ENCODE peak calls at places on chromosome 12, in five cellular contexts. One of them, this sample, is unnamed.

GRCh38 chr12:68850390-68850789 is 42.4 kb downstream of the MDM2 start:
- DNase-seq in cardiac muscle cell: no peak
- DNase-seq in fibroblast of lung: no peak
- DNase-seq in CD8-positive, alpha-beta T cell: no peak
- DNase-seq in H9: no peak
- DNase-seq in this sample: no peak

GRCh38 chr12:55743131-55743921 is 404 bp downstream of the GDF11 start:
- DNase-seq in cardiac muscle cell: peak; percentile 76
- DNase-seq in fibroblast of lung: peak; percentile 70
- DNase-seq in CD8-positive, alpha-beta T cell: peak; percentile 68
- DNase-seq in H9: peak; percentile 81
- DNase-seq in this sample: peak; percentile 44

GRCh38 chr12:93127582-93128331 is 198.7 kb upstream of the EEA1 start:
- DNase-seq in cardiac muscle cell: peak; percentile 98
- DNase-seq in fibroblast of lung: peak; percentile 71
- DNase-seq in CD8-positive, alpha-beta T cell: no peak
- DNase-seq in H9: peak; percentile 55
- DNase-seq in this sample: no peak

GRCh38 chr12:58804749-58805148 is 115.6 kb downstream of the LRIG3 start:
- DNase-seq in cardiac muscle cell: no peak
- DNase-seq in fibroblast of lung: no peak
- DNase-seq in CD8-positive, alpha-beta T cell: no peak
- DNase-seq in H9: no peak
- DNase-seq in this sample: no peak

GRCh38 chr12:21881950-21882349 is 59.3 kb downstream of the ABCC9 start:
- DNase-seq in cardiac muscle cell: peak; percentile 1
- DNase-seq in fibroblast of lung: no peak
- DNase-seq in CD8-positive, alpha-beta T cell: no peak
- DNase-seq in H9: peak; percentile 26
- DNase-seq in this sample: no peak

GRCh38 chr12:112747501-112747900 is 44.0 kb upstream of the RPH3A start:
- DNase-seq in cardiac muscle cell: no peak
- DNase-seq in fibroblast of lung: no peak
- DNase-seq in CD8-positive, alpha-beta T cell: no peak
- DNase-seq in H9: no peak
- DNase-seq in this sample: no peak

GRCh38 chr12:15163577-15163976 is 57.6 kb downstream of the RERG start:
- DNase-seq in cardiac muscle cell: peak; percentile 36
- DNase-seq in fibroblast of lung: peak; percentile 9
- DNase-seq in CD8-positive, alpha-beta T cell: no peak
- DNase-seq in H9: no peak
- DNase-seq in this sample: no peak

GRCh38 chr12:88854260-88854659 is 274.0 kb upstream of the KITLG start:
- DNase-seq in cardiac muscle cell: peak; percentile 53
- DNase-seq in fibroblast of lung: peak; percentile 92
- DNase-seq in CD8-positive, alpha-beta T cell: no peak
- DNase-seq in H9: no peak
- DNase-seq in this sample: no peak

GRCh38 chr12:69173358-69173757 is 66.0 kb upstream of the CPSF6 start:
- DNase-seq in cardiac muscle cell: no peak
- DNase-seq in fibroblast of lung: no peak
- DNase-seq in CD8-positive, alpha-beta T cell: no peak
- DNase-seq in H9: no peak
- DNase-seq in this sample: no peak

GRCh38 chr12:28771961-28772360 is 377.1 kb upstream of the FAR2 start:
- DNase-seq in cardiac muscle cell: no peak
- DNase-seq in fibroblast of lung: no peak
- DNase-seq in CD8-positive, alpha-beta T cell: no peak
- DNase-seq in H9: no peak
- DNase-seq in this sample: no peak

GRCh38 chr12:40226652-40227051 is 1.9 kb downstream of the LRRK2 start:
- DNase-seq in cardiac muscle cell: peak; percentile 82
- DNase-seq in fibroblast of lung: peak; percentile 90
- DNase-seq in CD8-positive, alpha-beta T cell: no peak
- DNase-seq in H9: no peak
- DNase-seq in this sample: no peak

GRCh38 chr12:8605057-8605456 is 7.6 kb downstream of the AICDA start:
- DNase-seq in cardiac muscle cell: no peak
- DNase-seq in fibroblast of lung: no peak
- DNase-seq in CD8-positive, alpha-beta T cell: no peak
- DNase-seq in H9: peak; percentile 30
- DNase-seq in this sample: no peak

GRCh38 chr12:75853621-75854020 is 178.0 kb downstream of the PHLDA1 start:
- DNase-seq in cardiac muscle cell: no peak
- DNase-seq in fibroblast of lung: no peak
- DNase-seq in CD8-positive, alpha-beta T cell: no peak
- DNase-seq in H9: no peak
- DNase-seq in this sample: no peak

GRCh38 chr12:57630891-57631433 is 2.0 kb downstream of the B4GALNT1 start:
- DNase-seq in cardiac muscle cell: no peak
- DNase-seq in fibroblast of lung: no peak
- DNase-seq in CD8-positive, alpha-beta T cell: no peak
- DNase-seq in H9: peak; percentile 34
- DNase-seq in this sample: no peak

GRCh38 chr12:109475993-109476806 is 900 bp downstream of the KCTD10 start:
- DNase-seq in cardiac muscle cell: no peak
- DNase-seq in fibroblast of lung: peak; percentile 26
- DNase-seq in CD8-positive, alpha-beta T cell: no peak
- DNase-seq in H9: no peak
- DNase-seq in this sample: no peak

GRCh38 chr12:71455028-71455737 is 15.6 kb downstream of the LGR5 start:
- DNase-seq in cardiac muscle cell: no peak
- DNase-seq in fibroblast of lung: no peak
- DNase-seq in CD8-positive, alpha-beta T cell: no peak
- DNase-seq in H9: no peak
- DNase-seq in this sample: no peak

GRCh38 chr12:56160160-56160763 is 2.1 kb downstream of the MYL6 start:
- DNase-seq in cardiac muscle cell: peak; percentile 55
- DNase-seq in fibroblast of lung: peak; percentile 37
- DNase-seq in CD8-positive, alpha-beta T cell: peak; percentile 76
- DNase-seq in H9: no peak
- DNase-seq in this sample: peak; percentile 69

GRCh38 chr12:5139751-5140150 is 96.1 kb downstream of the KCNA5 start:
- DNase-seq in cardiac muscle cell: no peak
- DNase-seq in fibroblast of lung: no peak
- DNase-seq in CD8-positive, alpha-beta T cell: no peak
- DNase-seq in H9: no peak
- DNase-seq in this sample: no peak

GRCh38 chr12:122669397-122670070 is 33.6 kb downstream of the HCAR2 start:
- DNase-seq in cardiac muscle cell: peak; percentile 70
- DNase-seq in fibroblast of lung: peak; percentile 84
- DNase-seq in CD8-positive, alpha-beta T cell: no peak
- DNase-seq in H9: no peak
- DNase-seq in this sample: no peak

GRCh38 chr12:110102255-110102654 is 21.9 kb upstream of the IFT81 start:
- DNase-seq in cardiac muscle cell: peak; percentile 52
- DNase-seq in fibroblast of lung: peak; percentile 70
- DNase-seq in CD8-positive, alpha-beta T cell: peak; percentile 29
- DNase-seq in H9: peak; percentile 98
- DNase-seq in this sample: no peak

GRCh38 chr12:115468087-115468510 is 784.1 kb upstream of the TBX3 start:
- DNase-seq in cardiac muscle cell: peak; percentile 17
- DNase-seq in fibroblast of lung: peak; percentile 33
- DNase-seq in CD8-positive, alpha-beta T cell: no peak
- DNase-seq in H9: peak; percentile 77
- DNase-seq in this sample: no peak

GRCh38 chr12:69732088-69732487 is 6.6 kb upstream of the RAB3IP start:
- DNase-seq in cardiac muscle cell: no peak
- DNase-seq in fibroblast of lung: peak; percentile 68
- DNase-seq in CD8-positive, alpha-beta T cell: no peak
- DNase-seq in H9: no peak
- DNase-seq in this sample: no peak

GRCh38 chr12:87157791-87158190 is 871.4 kb downstream of the C12orf50 start:
- DNase-seq in cardiac muscle cell: peak; percentile 97
- DNase-seq in fibroblast of lung: peak; percentile 98
- DNase-seq in CD8-positive, alpha-beta T cell: no peak
- DNase-seq in H9: no peak
- DNase-seq in this sample: no peak

GRCh38 chr12:62466018-62466595 is 519 bp upstream of the MON2 start:
- DNase-seq in cardiac muscle cell: peak; percentile 51
- DNase-seq in fibroblast of lung: peak; percentile 44
- DNase-seq in CD8-positive, alpha-beta T cell: peak; percentile 29
- DNase-seq in H9: peak; percentile 57
- DNase-seq in this sample: no peak

GRCh38 chr12:7113389-7113871 is 4.4 kb upstream of the C1RL start:
- DNase-seq in cardiac muscle cell: peak; percentile 69
- DNase-seq in fibroblast of lung: no peak
- DNase-seq in CD8-positive, alpha-beta T cell: peak; percentile 42
- DNase-seq in H9: no peak
- DNase-seq in this sample: peak; percentile 16

GRCh38 chr12:58009355-58009754 is 68.0 kb downstream of the ATP23 start:
- DNase-seq in cardiac muscle cell: no peak
- DNase-seq in fibroblast of lung: peak; percentile 13
- DNase-seq in CD8-positive, alpha-beta T cell: no peak
- DNase-seq in H9: no peak
- DNase-seq in this sample: no peak

GRCh38 chr12:25997401-25997973 is 39.0 kb downstream of the RASSF8 start:
- DNase-seq in cardiac muscle cell: peak; percentile 93
- DNase-seq in fibroblast of lung: peak; percentile 96
- DNase-seq in CD8-positive, alpha-beta T cell: no peak
- DNase-seq in H9: no peak
- DNase-seq in this sample: no peak

GRCh38 chr12:128811806-128812205 is 12.0 kb downstream of the SLC15A4 start:
- DNase-seq in cardiac muscle cell: no peak
- DNase-seq in fibroblast of lung: no peak
- DNase-seq in CD8-positive, alpha-beta T cell: no peak
- DNase-seq in H9: no peak
- DNase-seq in this sample: no peak

GRCh38 chr12:6843118-6843902 is 2.6 kb downstream of the GNB3 start:
- DNase-seq in cardiac muscle cell: no peak
- DNase-seq in fibroblast of lung: no peak
- DNase-seq in CD8-positive, alpha-beta T cell: no peak
- DNase-seq in H9: peak; percentile 83
- DNase-seq in this sample: no peak

GRCh38 chr12:17489452-17489851 is 600.5 kb downstream of the RERGL start:
- DNase-seq in cardiac muscle cell: no peak
- DNase-seq in fibroblast of lung: no peak
- DNase-seq in CD8-positive, alpha-beta T cell: no peak
- DNase-seq in H9: peak; percentile 50
- DNase-seq in this sample: no peak

DNA sequence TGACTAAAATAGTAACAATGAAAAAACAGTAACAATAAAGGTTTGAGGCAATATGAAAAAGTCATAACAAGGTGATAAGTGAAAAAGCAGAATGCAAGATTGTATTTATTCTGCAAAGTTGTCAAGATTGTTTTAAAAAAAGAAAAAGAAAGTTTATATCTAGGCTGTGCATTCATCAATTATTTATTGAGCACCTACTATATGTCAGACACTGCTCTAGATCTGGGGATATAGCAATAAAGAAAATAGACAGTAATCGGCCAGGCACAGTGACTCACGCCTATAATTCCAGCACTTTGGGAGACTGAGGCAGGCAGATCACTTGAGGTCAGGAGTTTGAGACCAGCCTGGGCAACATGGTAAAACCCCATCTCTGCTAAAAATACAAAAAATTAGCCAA is 3.8 kb downstream of the PLA2G1B start:
- DNase-seq in cardiac muscle cell: no peak
- DNase-seq in fibroblast of lung: no peak
- DNase-seq in CD8-positive, alpha-beta T cell: no peak
- DNase-seq in H9: no peak
- DNase-seq in this sample: no peak
- H3K27ac ChIP-seq in cardiac muscle cell: no peak overlapping the region
- H3K27ac ChIP-seq in fibroblast of lung: no peak overlapping the region
- H3K27ac ChIP-seq in CD8-positive, alpha-beta T cell: no peak overlapping the region
- H3K27ac ChIP-seq in H9: no peak overlapping the region
- H3K27ac ChIP-seq in this sample: no peak overlapping the region

GRCh38 chr12:78120866-78121590 is 290.3 kb downstream of the NAV3 start:
- DNase-seq in cardiac muscle cell: peak; percentile 72
- DNase-seq in fibroblast of lung: peak; percentile 26
- DNase-seq in CD8-positive, alpha-beta T cell: no peak
- DNase-seq in H9: no peak
- DNase-seq in this sample: no peak
- TF ChIP-seq CTCF in cardiac muscle cell: peak; percentile 40
- TF ChIP-seq CTCF in fibroblast of lung: peak; percentile 37
- TF ChIP-seq CTCF in CD8-positive, alpha-beta T cell: no peak
- TF ChIP-seq CTCF in H9: peak; percentile 44
- TF ChIP-seq CTCF in this sample: no peak

DNA sequence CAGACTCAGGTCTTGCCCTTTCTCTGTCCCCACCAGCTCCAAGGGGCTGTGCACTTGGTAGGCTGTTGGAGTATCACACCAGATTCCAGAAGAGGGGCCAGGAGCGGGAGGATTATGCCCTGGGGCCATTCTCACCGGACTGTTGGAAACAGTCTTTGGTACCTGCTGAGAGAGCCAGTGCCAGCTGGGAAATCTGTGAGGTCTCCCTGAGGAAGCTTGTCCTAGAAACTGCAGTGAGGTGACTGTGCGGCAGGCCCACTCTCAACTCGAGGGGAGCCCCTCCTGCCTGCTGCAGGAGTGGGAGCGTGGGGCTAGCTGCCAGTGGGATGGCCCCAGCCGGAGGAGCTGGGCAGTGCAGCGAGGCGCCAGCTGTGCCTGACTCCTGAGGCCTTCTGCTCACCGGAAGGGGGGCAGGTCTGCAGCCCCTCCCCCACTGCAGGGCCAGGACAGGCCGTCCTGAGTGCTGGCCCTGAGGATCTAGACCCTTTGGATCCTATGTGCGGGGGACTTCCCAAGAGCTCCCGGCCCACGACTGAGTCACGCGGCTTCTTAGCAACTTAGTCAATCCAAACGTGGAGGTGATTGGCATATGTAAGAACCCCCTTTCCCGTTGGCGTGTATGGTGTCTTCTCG is 295.2 kb downstream of the CACNA1C start:
- DNase-seq in cardiac muscle cell: no peak
- DNase-seq in fibroblast of lung: no peak
- DNase-seq in CD8-positive, alpha-beta T cell: no peak
- DNase-seq in H9: no peak
- DNase-seq in this sample: no peak
- H3K27ac ChIP-seq in cardiac muscle cell: no peak overlapping the region
- H3K27ac ChIP-seq in fibroblast of lung: no peak overlapping the region
- H3K27ac ChIP-seq in CD8-positive, alpha-beta T cell: no peak overlapping the region
- H3K27ac ChIP-seq in H9: no peak overlapping the region
- H3K27ac ChIP-seq in this sample: no peak overlapping the region

DNA sequence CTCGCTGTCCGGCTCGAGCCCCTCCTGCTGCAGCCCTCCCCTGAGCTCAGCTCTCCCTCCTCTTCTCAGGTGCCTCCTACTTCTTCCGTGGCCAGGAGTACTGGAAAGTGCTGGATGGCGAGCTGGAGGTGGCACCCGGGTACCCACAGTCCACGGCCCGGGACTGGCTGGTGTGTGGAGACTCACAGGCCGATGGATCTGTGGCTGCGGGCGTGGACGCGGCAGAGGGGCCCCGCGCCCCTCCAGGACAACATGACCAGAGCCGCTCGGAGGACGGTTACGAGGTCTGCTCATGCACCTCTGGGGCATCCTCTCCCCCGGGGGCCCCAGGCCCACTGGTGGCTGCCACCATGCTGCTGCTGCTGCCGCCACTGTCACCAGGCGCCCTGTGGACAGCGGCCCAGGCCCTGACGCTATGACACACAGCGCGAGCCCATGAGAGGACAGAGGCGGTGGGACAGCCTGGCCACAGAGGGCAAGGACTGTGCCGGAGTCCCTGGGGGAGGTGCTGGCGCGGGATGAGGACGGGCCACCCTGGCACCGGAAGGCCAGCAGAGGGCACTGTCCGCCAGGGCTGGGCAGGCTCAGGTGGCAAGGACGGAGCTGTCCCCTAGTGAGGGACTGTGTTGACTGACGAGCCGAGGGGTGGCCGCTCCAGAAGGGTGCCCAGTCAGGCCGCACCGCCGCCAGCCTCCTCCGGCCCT is 22.8 kb downstream of the MMP17 start:
- DNase-seq in cardiac muscle cell: no peak
- DNase-seq in fibroblast of lung: no peak
- DNase-seq in CD8-positive, alpha-beta T cell: no peak
- DNase-seq in H9: peak; percentile 80
- DNase-seq in this sample: no peak
- TF ChIP-seq CTCF in cardiac muscle cell: no peak
- TF ChIP-seq CTCF in fibroblast of lung: peak; percentile 35
- TF ChIP-seq CTCF in CD8-positive, alpha-beta T cell: no peak
- TF ChIP-seq CTCF in H9: peak; percentile 83
- TF ChIP-seq CTCF in this sample: no peak